ENCODE peak calls at places on chromosome 9, in eight cellular contexts. One of them, this sample, is unnamed.

GRCh38 chr9:126505697-126506346 is 107.9 kb upstream of the LMX1B start:
- DNase-seq in activated T-cell treated with anti-CD3 and anti-CD28 coated beads for 1 hour: no peak
- DNase-seq in stimulated activated effector memory CD8-positive, alpha-beta T cell treated with anti-CD3 and anti-CD28 coated beads, Interleukin-12 subunit alpha, Interleukin-12 subunit beta, amount 100 ng/mL, for 72 hours: no peak
- DNase-seq in anterior cingulate cortex: no peak
- DNase-seq in fibroblast of the aortic adventitia: no peak
- DNase-seq in activated CD8-positive, alpha-beta memory T cell treated with anti-CD3 and anti-CD28 coated beads for 48 hours: no peak
- DNase-seq in RCC 7860: no peak
- DNase-seq in pulmonary artery endothelial cell: no peak
- DNase-seq in this sample: no peak

GRCh38 chr9:111052831-111053230 is 14.6 kb upstream of the LPAR1 start:
- DNase-seq in activated T-cell treated with anti-CD3 and anti-CD28 coated beads for 1 hour: no peak
- DNase-seq in fibroblast of the aortic adventitia: peak
- DNase-seq in pulmonary artery endothelial cell: no peak
- DNase-seq in RCC 7860: peak
- DNase-seq in anterior cingulate cortex: no peak
- DNase-seq in stimulated activated effector memory CD8-positive, alpha-beta T cell treated with anti-CD3 and anti-CD28 coated beads, Interleukin-12 subunit alpha, Interleukin-12 subunit beta, amount 100 ng/mL, for 72 hours: no peak
- DNase-seq in activated CD8-positive, alpha-beta memory T cell treated with anti-CD3 and anti-CD28 coated beads for 48 hours: no peak
- DNase-seq in this sample: no peak

GRCh38 chr9:124342946-124343485 is 72.2 kb downstream of the PSMB7 start:
- DNase-seq in pulmonary artery endothelial cell: no peak
- DNase-seq in activated T-cell treated with anti-CD3 and anti-CD28 coated beads for 1 hour: no peak
- DNase-seq in anterior cingulate cortex: peak
- DNase-seq in RCC 7860: peak
- DNase-seq in activated CD8-positive, alpha-beta memory T cell treated with anti-CD3 and anti-CD28 coated beads for 48 hours: no peak
- DNase-seq in stimulated activated effector memory CD8-positive, alpha-beta T cell treated with anti-CD3 and anti-CD28 coated beads, Interleukin-12 subunit alpha, Interleukin-12 subunit beta, amount 100 ng/mL, for 72 hours: no peak
- DNase-seq in fibroblast of the aortic adventitia: peak
- DNase-seq in this sample: no peak

GRCh38 chr9:81822967-81823366 is 105.3 kb upstream of the SPATA31D4 start:
- DNase-seq in RCC 7860: no peak
- DNase-seq in stimulated activated effector memory CD8-positive, alpha-beta T cell treated with anti-CD3 and anti-CD28 coated beads, Interleukin-12 subunit alpha, Interleukin-12 subunit beta, amount 100 ng/mL, for 72 hours: no peak
- DNase-seq in fibroblast of the aortic adventitia: no peak
- DNase-seq in activated T-cell treated with anti-CD3 and anti-CD28 coated beads for 1 hour: no peak
- DNase-seq in activated CD8-positive, alpha-beta memory T cell treated with anti-CD3 and anti-CD28 coated beads for 48 hours: no peak
- DNase-seq in pulmonary artery endothelial cell: peak
- DNase-seq in anterior cingulate cortex: no peak
- DNase-seq in this sample: peak

GRCh38 chr9:18739641-18740318 is 265.8 kb downstream of the ADAMTSL1 start:
- DNase-seq in activated CD8-positive, alpha-beta memory T cell treated with anti-CD3 and anti-CD28 coated beads for 48 hours: no peak
- DNase-seq in fibroblast of the aortic adventitia: no peak
- DNase-seq in stimulated activated effector memory CD8-positive, alpha-beta T cell treated with anti-CD3 and anti-CD28 coated beads, Interleukin-12 subunit alpha, Interleukin-12 subunit beta, amount 100 ng/mL, for 72 hours: no peak
- DNase-seq in activated T-cell treated with anti-CD3 and anti-CD28 coated beads for 1 hour: no peak
- DNase-seq in RCC 7860: no peak
- DNase-seq in pulmonary artery endothelial cell: no peak
- DNase-seq in anterior cingulate cortex: no peak
- DNase-seq in this sample: no peak

GRCh38 chr9:93223241-93224180 is 39.6 kb downstream of the WNK2 start:
- DNase-seq in activated T-cell treated with anti-CD3 and anti-CD28 coated beads for 1 hour: no peak
- DNase-seq in pulmonary artery endothelial cell: no peak
- DNase-seq in stimulated activated effector memory CD8-positive, alpha-beta T cell treated with anti-CD3 and anti-CD28 coated beads, Interleukin-12 subunit alpha, Interleukin-12 subunit beta, amount 100 ng/mL, for 72 hours: no peak
- DNase-seq in fibroblast of the aortic adventitia: peak
- DNase-seq in activated CD8-positive, alpha-beta memory T cell treated with anti-CD3 and anti-CD28 coated beads for 48 hours: no peak
- DNase-seq in RCC 7860: no peak
- DNase-seq in anterior cingulate cortex: no peak
- DNase-seq in this sample: no peak

GRCh38 chr9:136854113-136854841 is 2.1 kb downstream of the MAMDC4 start:
- DNase-seq in activated T-cell treated with anti-CD3 and anti-CD28 coated beads for 1 hour: no peak
- DNase-seq in fibroblast of the aortic adventitia: no peak
- DNase-seq in anterior cingulate cortex: no peak
- DNase-seq in stimulated activated effector memory CD8-positive, alpha-beta T cell treated with anti-CD3 and anti-CD28 coated beads, Interleukin-12 subunit alpha, Interleukin-12 subunit beta, amount 100 ng/mL, for 72 hours: no peak
- DNase-seq in RCC 7860: no peak
- DNase-seq in activated CD8-positive, alpha-beta memory T cell treated with anti-CD3 and anti-CD28 coated beads for 48 hours: no peak
- DNase-seq in pulmonary artery endothelial cell: no peak
- DNase-seq in this sample: no peak

GRCh38 chr9:93827545-93828330 is 127.4 kb downstream of the BARX1 start:
- DNase-seq in RCC 7860: peak
- DNase-seq in anterior cingulate cortex: peak
- DNase-seq in stimulated activated effector memory CD8-positive, alpha-beta T cell treated with anti-CD3 and anti-CD28 coated beads, Interleukin-12 subunit alpha, Interleukin-12 subunit beta, amount 100 ng/mL, for 72 hours: peak
- DNase-seq in activated CD8-positive, alpha-beta memory T cell treated with anti-CD3 and anti-CD28 coated beads for 48 hours: no peak
- DNase-seq in pulmonary artery endothelial cell: peak
- DNase-seq in fibroblast of the aortic adventitia: peak
- DNase-seq in activated T-cell treated with anti-CD3 and anti-CD28 coated beads for 1 hour: no peak
- DNase-seq in this sample: peak

GRCh38 chr9:135551031-135551430 is 5.1 kb downstream of the OBP2A start:
- DNase-seq in RCC 7860: no peak
- DNase-seq in anterior cingulate cortex: no peak
- DNase-seq in fibroblast of the aortic adventitia: no peak
- DNase-seq in pulmonary artery endothelial cell: no peak
- DNase-seq in activated T-cell treated with anti-CD3 and anti-CD28 coated beads for 1 hour: no peak
- DNase-seq in stimulated activated effector memory CD8-positive, alpha-beta T cell treated with anti-CD3 and anti-CD28 coated beads, Interleukin-12 subunit alpha, Interleukin-12 subunit beta, amount 100 ng/mL, for 72 hours: no peak
- DNase-seq in activated CD8-positive, alpha-beta memory T cell treated with anti-CD3 and anti-CD28 coated beads for 48 hours: no peak
- DNase-seq in this sample: no peak

GRCh38 chr9:114289106-114289505 is 33.8 kb upstream of the ORM1 start:
- DNase-seq in stimulated activated effector memory CD8-positive, alpha-beta T cell treated with anti-CD3 and anti-CD28 coated beads, Interleukin-12 subunit alpha, Interleukin-12 subunit beta, amount 100 ng/mL, for 72 hours: no peak
- DNase-seq in pulmonary artery endothelial cell: no peak
- DNase-seq in RCC 7860: no peak
- DNase-seq in activated T-cell treated with anti-CD3 and anti-CD28 coated beads for 1 hour: no peak
- DNase-seq in anterior cingulate cortex: no peak
- DNase-seq in fibroblast of the aortic adventitia: no peak
- DNase-seq in activated CD8-positive, alpha-beta memory T cell treated with anti-CD3 and anti-CD28 coated beads for 48 hours: no peak
- DNase-seq in this sample: no peak

GRCh38 chr9:35906923-35907699 is 1.1 kb downstream of the HRCT1 start:
- DNase-seq in pulmonary artery endothelial cell: no peak
- DNase-seq in anterior cingulate cortex: no peak
- DNase-seq in stimulated activated effector memory CD8-positive, alpha-beta T cell treated with anti-CD3 and anti-CD28 coated beads, Interleukin-12 subunit alpha, Interleukin-12 subunit beta, amount 100 ng/mL, for 72 hours: no peak
- DNase-seq in activated CD8-positive, alpha-beta memory T cell treated with anti-CD3 and anti-CD28 coated beads for 48 hours: no peak
- DNase-seq in fibroblast of the aortic adventitia: peak
- DNase-seq in activated T-cell treated with anti-CD3 and anti-CD28 coated beads for 1 hour: no peak
- DNase-seq in RCC 7860: peak
- DNase-seq in this sample: peak

GRCh38 chr9:106420511-106420944 is 442.4 kb upstream of the ZNF462 start:
- DNase-seq in fibroblast of the aortic adventitia: no peak
- DNase-seq in RCC 7860: peak
- DNase-seq in pulmonary artery endothelial cell: no peak
- DNase-seq in anterior cingulate cortex: no peak
- DNase-seq in stimulated activated effector memory CD8-positive, alpha-beta T cell treated with anti-CD3 and anti-CD28 coated beads, Interleukin-12 subunit alpha, Interleukin-12 subunit beta, amount 100 ng/mL, for 72 hours: no peak
- DNase-seq in activated T-cell treated with anti-CD3 and anti-CD28 coated beads for 1 hour: no peak
- DNase-seq in activated CD8-positive, alpha-beta memory T cell treated with anti-CD3 and anti-CD28 coated beads for 48 hours: no peak
- DNase-seq in this sample: no peak

GRCh38 chr9:114214181-114214580 is 58.8 kb downstream of the COL27A1 start:
- DNase-seq in anterior cingulate cortex: no peak
- DNase-seq in fibroblast of the aortic adventitia: peak
- DNase-seq in activated T-cell treated with anti-CD3 and anti-CD28 coated beads for 1 hour: no peak
- DNase-seq in pulmonary artery endothelial cell: no peak
- DNase-seq in stimulated activated effector memory CD8-positive, alpha-beta T cell treated with anti-CD3 and anti-CD28 coated beads, Interleukin-12 subunit alpha, Interleukin-12 subunit beta, amount 100 ng/mL, for 72 hours: no peak
- DNase-seq in RCC 7860: no peak
- DNase-seq in activated CD8-positive, alpha-beta memory T cell treated with anti-CD3 and anti-CD28 coated beads for 48 hours: no peak
- DNase-seq in this sample: peak